ENCODE peak calls at places on chromosome 15, in five cellular contexts. S is astrocyte, Y is endodermal cell, A is psoas muscle, I is fibroblast of pulmonary artery. W is an unnamed sample.

GRCh38 chr15:96232335-96232734 is 98.2 kb upstream of the NR2F2 start:
- DNase-seq in S (no peak), Y (no peak), I (no peak), A (no peak), W (no peak)

GRCh38 chr15:98035577-98036010 is 75.1 kb downstream of the ARRDC4 start:
- DNase-seq in S (no peak), A (no peak), I (no peak), Y (no peak), W (no peak)

GRCh38 chr15:90617171-90617570 is 87.4 kb downstream of the CRTC3 start:
- DNase-seq in I (no peak), Y (no peak), S (no peak), A (no peak), W (peak)

GRCh38 chr15:68646156-68646555 is 67.4 kb downstream of the CORO2B start:
- DNase-seq in A (no peak), Y (peak), I (no peak), S (no peak), W (no peak)

GRCh38 chr15:42602501-42602900 is 27.1 kb downstream of the STARD9 start:
- DNase-seq in S (no peak), I (no peak), Y (no peak), A (no peak), W (no peak)

GRCh38 chr15:72353266-72353665 is 22.5 kb downstream of the HEXA start:
- DNase-seq in Y (no peak), A (no peak), S (no peak), I (no peak), W (peak)

GRCh38 chr15:55588070-55588817 is at the start of gene PYGO1:
- DNase-seq in Y (peak), S (peak), A (peak), I (peak), W (peak)

GRCh38 chr15:71707230-71708051 is 102.9 kb upstream of the NR2E3 start:
- DNase-seq in S (peak), I (peak), Y (no peak), A (no peak), W (peak)

GRCh38 chr15:68334661-68335124 is 57.1 kb downstream of the FEM1B start:
- DNase-seq in I (peak), Y (no peak), A (no peak), S (peak), W (peak)

GRCh38 chr15:63322541-63322940 is 45.1 kb downstream of the APH1B start:
- DNase-seq in I (peak), Y (peak), S (no peak), A (peak), W (peak)

GRCh38 chr15:50116477-50116876 is 2.6 kb downstream of the ATP8B4 start:
- DNase-seq in A (no peak), I (peak), Y (peak), S (no peak), W (peak)

GRCh38 chr15:80640546-80641121 is 54.5 kb upstream of the ABHD17C start:
- DNase-seq in I (no peak), S (no peak), Y (no peak), A (no peak), W (peak)

GRCh38 chr15:65509321-65509720 is 8.2 kb downstream of the DPP8 start:
- DNase-seq in Y (no peak), S (no peak), A (no peak), I (no peak), W (no peak)

GRCh38 chr15:65512807-65513416 is 4.6 kb downstream of the DPP8 start:
- DNase-seq in S (peak), Y (no peak), A (peak), I (peak), W (peak)

GRCh38 chr15:65517866-65518207 is 348 bp upstream of the DPP8 start:
- DNase-seq in S (no peak), Y (no peak), I (no peak), A (no peak), W (peak)

GRCh38 chr15:65516997-65517865 is at the start of gene DPP8:
- DNase-seq in A (peak), I (peak), S (peak), Y (peak), W (peak)

GRCh38 chr15:65512189-65512588 is 5.3 kb downstream of the DPP8 start:
- DNase-seq in Y (no peak), S (no peak), I (no peak), A (no peak), W (no peak)
- H3K4me3 ChIP-seq in Y (no peak), S (no peak), I (peak), A (peak), W (no peak)

GRCh38 chr15:70210538-70210937 is 112.8 kb upstream of the TLE3 start:
- DNase-seq in I (no peak), Y (peak), S (no peak), A (no peak), W (no peak)
- TF ChIP-seq CTCF in I (peak), Y (peak), S (no peak), A (no peak), W (peak)

GRCh38 chr15:78538358-78538757 is 1.9 kb upstream of the PSMA4 start:
- DNase-seq in A (no peak), S (no peak), Y (no peak), I (no peak), W (no peak)
- H3K4me3 ChIP-seq in A (no peak), S (no peak), Y (no peak), I (no peak), W (no peak)

DNA sequence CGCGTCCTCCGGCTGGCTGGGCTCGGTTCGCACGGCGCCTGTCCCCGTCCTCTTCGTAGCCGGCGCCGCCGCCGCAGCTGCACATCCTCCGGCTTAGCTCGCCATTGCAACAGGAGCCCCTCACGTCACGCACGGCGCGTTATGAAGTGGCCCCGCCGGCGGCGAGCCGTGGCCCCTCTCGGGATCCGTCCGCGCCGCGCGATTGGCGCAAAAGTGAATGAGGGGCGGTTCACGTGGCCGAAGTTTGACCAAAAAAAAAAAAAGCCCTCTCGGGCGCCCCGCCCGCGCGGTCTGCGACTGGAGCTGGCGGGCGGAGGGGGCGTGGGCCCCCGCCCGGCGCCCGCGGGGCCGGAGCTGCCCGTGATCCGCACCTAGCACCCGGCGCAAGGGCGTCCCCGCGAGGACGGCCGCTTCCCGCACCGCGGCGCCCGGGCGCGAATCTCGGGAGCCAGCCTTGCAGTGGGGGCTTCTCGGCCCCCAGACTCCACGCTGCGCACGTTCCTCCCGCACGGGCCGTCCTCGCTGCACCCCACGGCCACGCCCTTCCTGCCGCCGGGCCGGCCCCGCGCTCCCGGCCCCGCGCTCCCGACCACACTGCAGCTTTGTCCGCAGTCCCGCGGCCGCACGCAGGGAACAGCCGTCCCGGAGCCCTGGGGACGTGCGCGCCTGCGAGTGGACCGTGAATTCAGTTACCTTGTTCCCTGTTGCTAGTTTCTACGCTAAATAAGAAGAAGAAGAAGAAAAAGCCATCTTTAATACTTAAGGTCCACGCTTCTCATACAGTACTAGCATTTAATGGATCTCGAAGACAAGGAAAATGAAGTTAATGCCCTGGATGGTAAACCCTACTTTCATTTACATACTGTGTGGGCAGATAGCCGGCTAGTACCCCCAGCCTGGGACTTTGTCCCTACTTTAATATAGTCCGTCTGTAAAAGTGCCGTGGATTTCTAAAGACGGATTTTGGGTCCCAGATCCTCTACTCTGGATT is at the start of gene CHSY1:
- DNase-seq in S (peak), A (peak), I (peak), Y (peak), W (peak)
- TF ChIP-seq CTCF in S (no peak), A (peak), I (no peak), Y (peak), W (no peak)

GRCh38 chr15:77418341-77419049 is 1.4 kb downstream of the PEAK1 start:
- DNase-seq in A (no peak), Y (no peak), I (peak), S (peak), W (peak)
- H3K4me3 ChIP-seq in A (peak), Y (peak), I (peak), S (peak), W (peak)

GRCh38 chr15:51603002-51603401 is 19.6 kb downstream of the DMXL2 start:
- DNase-seq in I (no peak), A (no peak), S (no peak), Y (no peak), W (no peak)

GRCh38 chr15:51601801-51602200 is 20.8 kb downstream of the DMXL2 start:
- DNase-seq in A (no peak), S (no peak), I (no peak), Y (no peak), W (no peak)

GRCh38 chr15:51602484-51602883 is 20.1 kb downstream of the DMXL2 start:
- DNase-seq in I (no peak), A (no peak), S (no peak), Y (no peak), W (no peak)

GRCh38 chr15:51600114-51600513 is 22.5 kb downstream of the DMXL2 start:
- DNase-seq in I (no peak), A (no peak), S (peak), Y (no peak), W (peak)
- TF ChIP-seq CTCF in I (no peak), A (no peak), S (no peak), Y (no peak), W (no peak)

GRCh38 chr15:37229855-37230254 is 129.5 kb upstream of the MEIS2 start:
- DNase-seq in A (no peak), S (no peak), Y (no peak), I (no peak), W (no peak)
- H3K4me3 ChIP-seq in A (no peak), S (no peak), Y (no peak), I (no peak), W (no peak)

GRCh38 chr15:44726568-44727461 is 9.5 kb upstream of the TRIM69 start:
- DNase-seq in A (no peak), Y (peak), I (peak), S (peak), W (peak)

GRCh38 chr15:44729394-44729913 is 6.9 kb upstream of the TRIM69 start:
- DNase-seq in S (peak), A (peak), I (peak), Y (no peak), W (peak)

GRCh38 chr15:44727462-44728231 is 8.7 kb upstream of the TRIM69 start:
- DNase-seq in S (no peak), A (no peak), I (no peak), Y (no peak), W (no peak)

GRCh38 chr15:44728576-44729393 is 7.5 kb upstream of the TRIM69 start:
- DNase-seq in Y (peak), S (peak), I (peak), A (peak), W (peak)

DNA sequence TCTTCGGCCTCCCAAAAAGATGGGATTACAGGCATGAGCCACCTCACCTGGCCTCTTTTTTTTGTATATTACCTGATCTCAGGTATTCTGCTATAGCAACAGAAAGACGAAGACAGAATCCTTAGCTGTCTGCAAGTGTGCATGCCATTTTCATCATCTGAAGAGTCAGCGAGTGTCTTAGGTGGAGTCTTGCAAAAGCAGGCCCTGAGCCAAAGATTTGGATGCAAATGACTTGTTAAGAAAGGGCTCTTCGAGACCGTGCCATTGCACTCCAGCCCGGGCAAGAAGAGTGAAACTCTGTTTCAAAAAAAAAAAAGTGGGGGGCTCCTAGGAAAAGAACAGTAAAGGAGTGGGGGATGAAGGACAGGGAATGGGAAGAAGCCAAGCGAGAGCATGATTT is 10.2 kb upstream of the TRIM69 start:
- DNase-seq in A (no peak), I (peak), S (peak), Y (no peak), W (peak)
- TF ChIP-seq CTCF in A (no peak), I (no peak), S (no peak), Y (no peak), W (no peak)